ENCODE peak calls at places on chromosome 9, in eight cellular contexts. One of them, this sample, is unnamed.
A peak's percentile ranks its signal among the peaks of the same experiment; 100 is the strongest.

GRCh38 chr9:37936965-37937364 is 33.0 kb upstream of the SLC25A51 start:
- DNase-seq in GM23248: peak; percentile 96
- DNase-seq in SJSA1: peak; percentile 22
- DNase-seq in HCT116: no peak
- DNase-seq in bronchial epithelial cell: peak; percentile 59
- DNase-seq in fibroblast of lung: peak; percentile 80
- DNase-seq in CD8-positive, alpha-beta memory T cell: no peak
- DNase-seq in hepatocyte: peak; percentile 72
- DNase-seq in this sample: no peak

GRCh38 chr9:70952131-70952727 is 169.2 kb downstream of the TRPM3 start:
- DNase-seq in GM23248: no peak
- DNase-seq in SJSA1: no peak
- DNase-seq in HCT116: no peak
- DNase-seq in bronchial epithelial cell: no peak
- DNase-seq in fibroblast of lung: peak; percentile 62
- DNase-seq in CD8-positive, alpha-beta memory T cell: no peak
- DNase-seq in hepatocyte: no peak
- DNase-seq in this sample: no peak

GRCh38 chr9:112868956-112869594 is 21.6 kb downstream of the SLC46A2 start:
- DNase-seq in GM23248: no peak
- DNase-seq in SJSA1: no peak
- DNase-seq in HCT116: no peak
- DNase-seq in bronchial epithelial cell: no peak
- DNase-seq in fibroblast of lung: no peak
- DNase-seq in CD8-positive, alpha-beta memory T cell: no peak
- DNase-seq in hepatocyte: no peak
- DNase-seq in this sample: peak; percentile 84

GRCh38 chr9:27870404-27870803 is 297.1 kb upstream of the C9orf72 start:
- DNase-seq in GM23248: no peak
- DNase-seq in SJSA1: no peak
- DNase-seq in HCT116: no peak
- DNase-seq in bronchial epithelial cell: peak; percentile 67
- DNase-seq in fibroblast of lung: no peak
- DNase-seq in CD8-positive, alpha-beta memory T cell: no peak
- DNase-seq in hepatocyte: peak; percentile 33
- DNase-seq in this sample: no peak

GRCh38 chr9:7974335-7975005 is 174.9 kb upstream of the DMAC1 start:
- DNase-seq in GM23248: no peak
- DNase-seq in SJSA1: no peak
- DNase-seq in HCT116: no peak
- DNase-seq in bronchial epithelial cell: no peak
- DNase-seq in fibroblast of lung: no peak
- DNase-seq in CD8-positive, alpha-beta memory T cell: no peak
- DNase-seq in hepatocyte: no peak
- DNase-seq in this sample: no peak

GRCh38 chr9:124298646-124299235 is 41.0 kb downstream of the NEK6 start:
- DNase-seq in GM23248: no peak
- DNase-seq in SJSA1: peak; percentile 28
- DNase-seq in HCT116: no peak
- DNase-seq in bronchial epithelial cell: no peak
- DNase-seq in fibroblast of lung: peak; percentile 46
- DNase-seq in CD8-positive, alpha-beta memory T cell: no peak
- DNase-seq in hepatocyte: no peak
- DNase-seq in this sample: peak; percentile 88

GRCh38 chr9:91681461-91682305 is 258.1 kb upstream of the NFIL3 start:
- DNase-seq in GM23248: peak; percentile 93
- DNase-seq in SJSA1: no peak
- DNase-seq in HCT116: peak; percentile 45
- DNase-seq in bronchial epithelial cell: peak; percentile 30
- DNase-seq in fibroblast of lung: peak; percentile 62
- DNase-seq in CD8-positive, alpha-beta memory T cell: peak; percentile 45
- DNase-seq in hepatocyte: peak; percentile 87
- DNase-seq in this sample: peak; percentile 24

GRCh38 chr9:130143974-130144373 is 28.2 kb upstream of the NCS1 start:
- DNase-seq in GM23248: peak; percentile 76
- DNase-seq in SJSA1: peak; percentile 25
- DNase-seq in HCT116: no peak
- DNase-seq in bronchial epithelial cell: no peak
- DNase-seq in fibroblast of lung: peak; percentile 81
- DNase-seq in CD8-positive, alpha-beta memory T cell: no peak
- DNase-seq in hepatocyte: no peak
- DNase-seq in this sample: peak; percentile 75

GRCh38 chr9:107137495-107138202 is 145.4 kb upstream of the RAD23B start:
- DNase-seq in GM23248: peak; percentile 70
- DNase-seq in SJSA1: peak; percentile 23
- DNase-seq in HCT116: peak; percentile 29
- DNase-seq in bronchial epithelial cell: peak; percentile 30
- DNase-seq in fibroblast of lung: no peak
- DNase-seq in CD8-positive, alpha-beta memory T cell: no peak
- DNase-seq in hepatocyte: peak; percentile 57
- DNase-seq in this sample: no peak

GRCh38 chr9:86022687-86023266 is 76.6 kb downstream of the GOLM1 start:
- DNase-seq in GM23248: no peak
- DNase-seq in SJSA1: no peak
- DNase-seq in HCT116: no peak
- DNase-seq in bronchial epithelial cell: no peak
- DNase-seq in fibroblast of lung: no peak
- DNase-seq in CD8-positive, alpha-beta memory T cell: no peak
- DNase-seq in hepatocyte: no peak
- DNase-seq in this sample: no peak

GRCh38 chr9:86021166-86021565 is 78.2 kb downstream of the GOLM1 start:
- DNase-seq in GM23248: no peak
- DNase-seq in SJSA1: no peak
- DNase-seq in HCT116: no peak
- DNase-seq in bronchial epithelial cell: no peak
- DNase-seq in fibroblast of lung: no peak
- DNase-seq in CD8-positive, alpha-beta memory T cell: no peak
- DNase-seq in hepatocyte: no peak
- DNase-seq in this sample: no peak

GRCh38 chr9:86020731-86021130 is 78.6 kb downstream of the GOLM1 start:
- DNase-seq in GM23248: peak; percentile 10
- DNase-seq in SJSA1: no peak
- DNase-seq in HCT116: no peak
- DNase-seq in bronchial epithelial cell: no peak
- DNase-seq in fibroblast of lung: peak; percentile 43
- DNase-seq in CD8-positive, alpha-beta memory T cell: no peak
- DNase-seq in hepatocyte: no peak
- DNase-seq in this sample: no peak
- H3K36me3 ChIP-seq in GM23248: peaks cover 52% of the 10 kb centered on the region
- H3K36me3 ChIP-seq in SJSA1: peaks cover 65% of the 10 kb centered on the region
- H3K36me3 ChIP-seq in HCT116: peaks cover 32% of the 10 kb centered on the region
- H3K36me3 ChIP-seq in bronchial epithelial cell: peaks cover 10% of the 10 kb centered on the region
- H3K36me3 ChIP-seq in fibroblast of lung: peaks cover 6% of the 10 kb centered on the region
- H3K36me3 ChIP-seq in CD8-positive, alpha-beta memory T cell: peaks cover 27% of the 10 kb centered on the region
- H3K36me3 ChIP-seq in hepatocyte: no peaks in the 10 kb centered on the region
- H3K36me3 ChIP-seq in this sample: peaks cover 95% of the 10 kb centered on the region

GRCh38 chr9:104972242-104972866 is 44.4 kb upstream of the ABCA1 start:
- DNase-seq in GM23248: no peak
- DNase-seq in SJSA1: no peak
- DNase-seq in HCT116: no peak
- DNase-seq in bronchial epithelial cell: no peak
- DNase-seq in fibroblast of lung: no peak
- DNase-seq in CD8-positive, alpha-beta memory T cell: no peak
- DNase-seq in hepatocyte: no peak
- DNase-seq in this sample: no peak
- H3K4me3 ChIP-seq in GM23248: no peak overlapping the region
- H3K4me3 ChIP-seq in SJSA1: no peak overlapping the region
- H3K4me3 ChIP-seq in HCT116: no peak overlapping the region
- H3K4me3 ChIP-seq in bronchial epithelial cell: no peak overlapping the region
- H3K4me3 ChIP-seq in fibroblast of lung: no peak overlapping the region
- H3K4me3 ChIP-seq in CD8-positive, alpha-beta memory T cell: no peak overlapping the region
- H3K4me3 ChIP-seq in hepatocyte: no peak overlapping the region
- H3K4me3 ChIP-seq in this sample: no peak overlapping the region

GRCh38 chr9:127502706-127503378 is 51.5 kb downstream of the LRSAM1 start:
- DNase-seq in GM23248: no peak
- DNase-seq in SJSA1: no peak
- DNase-seq in HCT116: no peak
- DNase-seq in bronchial epithelial cell: no peak
- DNase-seq in fibroblast of lung: no peak
- DNase-seq in CD8-positive, alpha-beta memory T cell: no peak
- DNase-seq in hepatocyte: no peak
- DNase-seq in this sample: no peak

GRCh38 chr9:127501821-127502343 is 50.6 kb downstream of the LRSAM1 start:
- DNase-seq in GM23248: no peak
- DNase-seq in SJSA1: no peak
- DNase-seq in HCT116: no peak
- DNase-seq in bronchial epithelial cell: no peak
- DNase-seq in fibroblast of lung: no peak
- DNase-seq in CD8-positive, alpha-beta memory T cell: no peak
- DNase-seq in hepatocyte: no peak
- DNase-seq in this sample: no peak

GRCh38 chr9:127498298-127498697 is 47.0 kb downstream of the LRSAM1 start:
- DNase-seq in GM23248: no peak
- DNase-seq in SJSA1: no peak
- DNase-seq in HCT116: no peak
- DNase-seq in bronchial epithelial cell: peak; percentile 73
- DNase-seq in fibroblast of lung: no peak
- DNase-seq in CD8-positive, alpha-beta memory T cell: no peak
- DNase-seq in hepatocyte: no peak
- DNase-seq in this sample: no peak

GRCh38 chr9:127500399-127500798 is 49.1 kb downstream of the LRSAM1 start:
- DNase-seq in GM23248: no peak
- DNase-seq in SJSA1: no peak
- DNase-seq in HCT116: no peak
- DNase-seq in bronchial epithelial cell: no peak
- DNase-seq in fibroblast of lung: no peak
- DNase-seq in CD8-positive, alpha-beta memory T cell: no peak
- DNase-seq in hepatocyte: no peak
- DNase-seq in this sample: no peak

GRCh38 chr9:127500862-127501261 is 49.6 kb downstream of the LRSAM1 start:
- DNase-seq in GM23248: no peak
- DNase-seq in SJSA1: no peak
- DNase-seq in HCT116: no peak
- DNase-seq in bronchial epithelial cell: no peak
- DNase-seq in fibroblast of lung: no peak
- DNase-seq in CD8-positive, alpha-beta memory T cell: no peak
- DNase-seq in hepatocyte: no peak
- DNase-seq in this sample: peak; percentile 4
- H3K36me3 ChIP-seq in GM23248: peaks cover 37% of the 10 kb centered on the region
- H3K36me3 ChIP-seq in SJSA1: peaks cover 50% of the 10 kb centered on the region
- H3K36me3 ChIP-seq in HCT116: peaks cover 15% of the 10 kb centered on the region
- H3K36me3 ChIP-seq in bronchial epithelial cell: peaks cover 32% of the 10 kb centered on the region
- H3K36me3 ChIP-seq in fibroblast of lung: peaks cover 50% of the 10 kb centered on the region
- H3K36me3 ChIP-seq in CD8-positive, alpha-beta memory T cell: peaks cover 5% of the 10 kb centered on the region
- H3K36me3 ChIP-seq in hepatocyte: no peaks in the 10 kb centered on the region
- H3K36me3 ChIP-seq in this sample: peaks cover 22% of the 10 kb centered on the region

GRCh38 chr9:127567898-127568617 is 44.0 kb upstream of the STXBP1 start:
- DNase-seq in GM23248: peak; percentile 72
- DNase-seq in SJSA1: peak; percentile 34
- DNase-seq in HCT116: no peak
- DNase-seq in bronchial epithelial cell: no peak
- DNase-seq in fibroblast of lung: peak; percentile 19
- DNase-seq in CD8-positive, alpha-beta memory T cell: no peak
- DNase-seq in hepatocyte: peak; percentile 65
- DNase-seq in this sample: peak; percentile 49
- H3K4me3 ChIP-seq in GM23248: peak overlapping the region; percentile 99
- H3K4me3 ChIP-seq in SJSA1: peak overlapping the region; percentile 98
- H3K4me3 ChIP-seq in HCT116: peak overlapping the region; percentile 96
- H3K4me3 ChIP-seq in bronchial epithelial cell: peak overlapping the region; percentile 89
- H3K4me3 ChIP-seq in fibroblast of lung: peak overlapping the region; percentile 94
- H3K4me3 ChIP-seq in CD8-positive, alpha-beta memory T cell: peak overlapping the region; percentile 34
- H3K4me3 ChIP-seq in hepatocyte: peak overlapping the region; percentile 60
- H3K4me3 ChIP-seq in this sample: peak overlapping the region; percentile 83

GRCh38 chr9:108473209-108474112 is 382.3 kb downstream of the ACTL7B start:
- DNase-seq in GM23248: peak; percentile 74
- DNase-seq in SJSA1: peak; percentile 85
- DNase-seq in HCT116: no peak
- DNase-seq in bronchial epithelial cell: peak; percentile 95
- DNase-seq in fibroblast of lung: peak; percentile 84
- DNase-seq in CD8-positive, alpha-beta memory T cell: no peak
- DNase-seq in hepatocyte: no peak
- DNase-seq in this sample: no peak
- H3K36me3 ChIP-seq in GM23248: no peaks in the 10 kb centered on the region
- H3K36me3 ChIP-seq in SJSA1: no peaks in the 10 kb centered on the region
- H3K36me3 ChIP-seq in HCT116: no peaks in the 10 kb centered on the region
- H3K36me3 ChIP-seq in bronchial epithelial cell: no peaks in the 10 kb centered on the region
- H3K36me3 ChIP-seq in fibroblast of lung: no peaks in the 10 kb centered on the region
- H3K36me3 ChIP-seq in CD8-positive, alpha-beta memory T cell: no peaks in the 10 kb centered on the region
- H3K36me3 ChIP-seq in hepatocyte: no peaks in the 10 kb centered on the region
- H3K36me3 ChIP-seq in this sample: no peaks in the 10 kb centered on the region

DNA sequence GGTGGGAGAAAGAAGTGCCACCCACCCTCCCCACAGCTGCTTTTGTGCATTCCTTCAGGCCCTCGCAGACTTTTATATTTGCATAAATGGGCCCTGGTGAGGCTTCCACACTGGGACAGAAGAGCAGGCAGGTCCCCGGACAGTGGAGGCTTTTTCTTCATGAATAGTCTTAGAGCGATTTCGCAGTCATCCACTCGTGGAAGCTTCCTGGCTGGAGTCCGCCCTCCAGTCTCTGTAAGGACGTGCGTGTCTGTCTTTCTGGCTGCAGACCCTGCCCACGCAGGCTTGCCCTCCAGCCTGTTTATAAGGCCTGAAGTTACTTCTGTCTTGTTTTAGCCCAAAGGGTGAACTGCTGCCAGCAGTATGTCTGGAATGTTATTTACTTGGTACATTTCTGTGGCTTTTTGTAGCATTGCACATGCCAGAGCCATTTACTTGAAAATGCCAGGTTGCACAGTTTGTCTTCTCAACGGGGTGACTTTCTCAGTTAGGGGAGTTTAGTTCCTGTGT is 195.7 kb downstream of the AOPEP start:
- DNase-seq in GM23248: peak; percentile 95
- DNase-seq in SJSA1: peak; percentile 95
- DNase-seq in HCT116: no peak
- DNase-seq in bronchial epithelial cell: peak; percentile 86
- DNase-seq in fibroblast of lung: peak; percentile 100
- DNase-seq in CD8-positive, alpha-beta memory T cell: no peak
- DNase-seq in hepatocyte: peak; percentile 58
- DNase-seq in this sample: peak; percentile 78
- H3K4me3 ChIP-seq in GM23248: peak overlapping the region; percentile 56
- H3K4me3 ChIP-seq in SJSA1: peak overlapping the region; percentile 15
- H3K4me3 ChIP-seq in HCT116: peak overlapping the region; percentile 2
- H3K4me3 ChIP-seq in bronchial epithelial cell: no peak overlapping the region
- H3K4me3 ChIP-seq in fibroblast of lung: no peak overlapping the region
- H3K4me3 ChIP-seq in CD8-positive, alpha-beta memory T cell: no peak overlapping the region
- H3K4me3 ChIP-seq in hepatocyte: no peak overlapping the region
- H3K4me3 ChIP-seq in this sample: peak overlapping the region; percentile 29

GRCh38 chr9:133605856-133606721 is 3.1 kb downstream of the FAM163B start:
- DNase-seq in GM23248: no peak
- DNase-seq in SJSA1: no peak
- DNase-seq in HCT116: no peak
- DNase-seq in bronchial epithelial cell: no peak
- DNase-seq in fibroblast of lung: no peak
- DNase-seq in CD8-positive, alpha-beta memory T cell: no peak
- DNase-seq in hepatocyte: no peak
- DNase-seq in this sample: no peak
- H3K36me3 ChIP-seq in GM23248: no peaks in the 10 kb centered on the region
- H3K36me3 ChIP-seq in SJSA1: no peaks in the 10 kb centered on the region
- H3K36me3 ChIP-seq in HCT116: no peaks in the 10 kb centered on the region
- H3K36me3 ChIP-seq in bronchial epithelial cell: no peaks in the 10 kb centered on the region
- H3K36me3 ChIP-seq in fibroblast of lung: no peaks in the 10 kb centered on the region
- H3K36me3 ChIP-seq in CD8-positive, alpha-beta memory T cell: no peaks in the 10 kb centered on the region
- H3K36me3 ChIP-seq in hepatocyte: no peaks in the 10 kb centered on the region
- H3K36me3 ChIP-seq in this sample: no peaks in the 10 kb centered on the region

GRCh38 chr9:89448821-89449220 is 49.1 kb downstream of the SEMA4D start:
- DNase-seq in GM23248: no peak
- DNase-seq in SJSA1: no peak
- DNase-seq in HCT116: no peak
- DNase-seq in bronchial epithelial cell: no peak
- DNase-seq in fibroblast of lung: no peak
- DNase-seq in CD8-positive, alpha-beta memory T cell: no peak
- DNase-seq in hepatocyte: no peak
- DNase-seq in this sample: no peak
- H3K4me3 ChIP-seq in GM23248: no peak overlapping the region
- H3K4me3 ChIP-seq in SJSA1: no peak overlapping the region
- H3K4me3 ChIP-seq in HCT116: no peak overlapping the region
- H3K4me3 ChIP-seq in bronchial epithelial cell: no peak overlapping the region
- H3K4me3 ChIP-seq in fibroblast of lung: no peak overlapping the region
- H3K4me3 ChIP-seq in CD8-positive, alpha-beta memory T cell: peak overlapping the region; percentile 39
- H3K4me3 ChIP-seq in hepatocyte: no peak overlapping the region
- H3K4me3 ChIP-seq in this sample: no peak overlapping the region

GRCh38 chr9:127887792-127888191 is 10.3 kb upstream of the AK1 start:
- DNase-seq in GM23248: peak; percentile 49
- DNase-seq in SJSA1: no peak
- DNase-seq in HCT116: no peak
- DNase-seq in bronchial epithelial cell: no peak
- DNase-seq in fibroblast of lung: no peak
- DNase-seq in CD8-positive, alpha-beta memory T cell: no peak
- DNase-seq in hepatocyte: no peak
- DNase-seq in this sample: no peak
- H3K36me3 ChIP-seq in GM23248: peaks cover 59% of the 10 kb centered on the region
- H3K36me3 ChIP-seq in SJSA1: peaks cover 65% of the 10 kb centered on the region
- H3K36me3 ChIP-seq in HCT116: peaks cover 36% of the 10 kb centered on the region
- H3K36me3 ChIP-seq in bronchial epithelial cell: peaks cover 21% of the 10 kb centered on the region
- H3K36me3 ChIP-seq in fibroblast of lung: peaks cover 31% of the 10 kb centered on the region
- H3K36me3 ChIP-seq in CD8-positive, alpha-beta memory T cell: peaks cover 34% of the 10 kb centered on the region
- H3K36me3 ChIP-seq in hepatocyte: no peaks in the 10 kb centered on the region
- H3K36me3 ChIP-seq in this sample: peaks cover 28% of the 10 kb centered on the region

This sample was measured in SJCRH30.